ENCODE peak calls at places on chromosomes 3 and 15, in eight cellular contexts. H, P, M, N, S, X, F and O are unnamed samples.
A peak's percentile ranks its signal among the peaks of the same experiment; 100 is the strongest.

GRCh38 chr3:99542771-99543518 is 95.4 kb upstream of the COL8A1 start:
- DNase-seq in F (peak; percentile 70), N (no peak), H (no peak), P (no peak), X (no peak), M (no peak), S (no peak), O (peak; percentile 66)

GRCh38 chr15:41821831-41822230 is 6.1 kb upstream of the JMJD7 start:
- DNase-seq in S (no peak), X (no peak), H (no peak), N (no peak), F (no peak), M (no peak), P (no peak), O (no peak)

GRCh38 chr15:80588801-80589200 is 106.3 kb upstream of the ABHD17C start:
- DNase-seq in X (no peak), P (peak; percentile 82), H (no peak), M (no peak), N (peak; percentile 62), S (no peak), F (peak; percentile 97), O (peak; percentile 78)

GRCh38 chr3:179750720-179751328 is 98.0 kb downstream of the USP13 start:
- DNase-seq in S (peak; percentile 65), N (peak; percentile 10), X (no peak), M (no peak), F (peak; percentile 48), H (no peak), P (peak; percentile 45), O (peak; percentile 56)

GRCh38 chr3:120472121-120472844 is 21.5 kb upstream of the FSTL1 start:
- DNase-seq in H (no peak), M (no peak), X (no peak), P (no peak), S (no peak), F (no peak), N (no peak), O (no peak)

GRCh38 chr15:95864467-95864886 is 466.0 kb upstream of the NR2F2 start:
- DNase-seq in M (no peak), F (no peak), S (no peak), H (no peak), N (no peak), P (no peak), X (no peak), O (no peak)

GRCh38 chr3:196159526-196159925 is 51.7 kb downstream of the ZDHHC19 start:
- DNase-seq in H (no peak), X (no peak), N (no peak), P (no peak), S (no peak), M (no peak), F (no peak), O (no peak)

GRCh38 chr3:145170101-145170500 is 990.9 kb downstream of the PLOD2 start:
- DNase-seq in F (no peak), N (no peak), H (no peak), M (no peak), X (no peak), S (no peak), P (no peak), O (no peak)

GRCh38 chr15:91874992-91875651 is 21.6 kb downstream of the SLCO3A1 start:
- DNase-seq in F (no peak), H (no peak), S (peak; percentile 2), N (no peak), M (no peak), X (no peak), P (no peak), O (no peak)

GRCh38 chr3:150384517-150385212 is 23.4 kb upstream of the TSC22D2 start:
- DNase-seq in N (no peak), P (peak; percentile 36), S (no peak), X (peak; percentile 41), M (no peak), F (no peak), H (peak; percentile 6), O (peak; percentile 26)